ENCODE peak calls at places on chromosomes 11 and 22, in seven cellular contexts. One of them, this sample, is unnamed.

GRCh38 chr11:5591613-5592012 is 4.8 kb upstream of the TRIM6 start:
- DNase-seq in psoas muscle: no peak
- DNase-seq in CD8-positive, alpha-beta T cell: no peak
- DNase-seq in lung: no peak
- DNase-seq in BE2C: no peak
- DNase-seq in GDM1: no peak
- DNase-seq in IMR-90: no peak
- DNase-seq in this sample: no peak

GRCh38 chr11:72617080-72617744 is 57.0 kb downstream of the PDE2A start:
- DNase-seq in psoas muscle: no peak
- DNase-seq in CD8-positive, alpha-beta T cell: no peak
- DNase-seq in lung: no peak
- DNase-seq in BE2C: no peak
- DNase-seq in GDM1: no peak
- DNase-seq in IMR-90: peak; percentile 3
- DNase-seq in this sample: peak; percentile 13

GRCh38 chr11:66987158-66987620 is 12.1 kb downstream of the C11orf86 start:
- DNase-seq in psoas muscle: no peak
- DNase-seq in CD8-positive, alpha-beta T cell: no peak
- DNase-seq in lung: no peak
- DNase-seq in BE2C: peak; percentile 44
- DNase-seq in GDM1: no peak
- DNase-seq in IMR-90: no peak
- DNase-seq in this sample: no peak

GRCh38 chr22:44995715-44996114 is 14.1 kb downstream of the PHF21B start:
- DNase-seq in psoas muscle: no peak
- DNase-seq in CD8-positive, alpha-beta T cell: no peak
- DNase-seq in lung: no peak
- DNase-seq in BE2C: no peak
- DNase-seq in GDM1: no peak
- DNase-seq in IMR-90: no peak
- DNase-seq in this sample: no peak

GRCh38 chr22:40560551-40560950 is 76.0 kb downstream of the MRTFA start:
- DNase-seq in psoas muscle: no peak
- DNase-seq in CD8-positive, alpha-beta T cell: no peak
- DNase-seq in lung: no peak
- DNase-seq in BE2C: no peak
- DNase-seq in GDM1: no peak
- DNase-seq in IMR-90: peak; percentile 65
- DNase-seq in this sample: peak; percentile 39

GRCh38 chr11:10390375-10390774 is 64.7 kb upstream of the AMPD3 start:
- DNase-seq in psoas muscle: no peak
- DNase-seq in CD8-positive, alpha-beta T cell: no peak
- DNase-seq in lung: no peak
- DNase-seq in BE2C: no peak
- DNase-seq in GDM1: no peak
- DNase-seq in IMR-90: no peak
- DNase-seq in this sample: no peak

GRCh38 chr22:18156878-18157713 is 7.1 kb downstream of the USP18 start:
- DNase-seq in psoas muscle: peak; percentile 79
- DNase-seq in CD8-positive, alpha-beta T cell: peak; percentile 33
- DNase-seq in lung: peak; percentile 42
- DNase-seq in BE2C: peak; percentile 75
- DNase-seq in GDM1: no peak
- DNase-seq in IMR-90: peak; percentile 99
- DNase-seq in this sample: peak; percentile 99

GRCh38 chr11:73493838-73494598 is 103.9 kb downstream of the FAM168A start:
- DNase-seq in psoas muscle: no peak
- DNase-seq in CD8-positive, alpha-beta T cell: no peak
- DNase-seq in lung: no peak
- DNase-seq in BE2C: no peak
- DNase-seq in GDM1: no peak
- DNase-seq in IMR-90: peak; percentile 78
- DNase-seq in this sample: peak; percentile 83

GRCh38 chr11:122209619-122210377 is 93.8 kb upstream of the BLID start:
- DNase-seq in psoas muscle: peak; percentile 54
- DNase-seq in CD8-positive, alpha-beta T cell: no peak
- DNase-seq in lung: peak; percentile 59
- DNase-seq in BE2C: peak; percentile 68
- DNase-seq in GDM1: no peak
- DNase-seq in IMR-90: peak; percentile 88
- DNase-seq in this sample: peak; percentile 89

GRCh38 chr22:48498526-48499331 is 1328.9 kb downstream of the BRD1 start:
- DNase-seq in psoas muscle: peak; percentile 23
- DNase-seq in CD8-positive, alpha-beta T cell: no peak
- DNase-seq in lung: no peak
- DNase-seq in BE2C: no peak
- DNase-seq in GDM1: no peak
- DNase-seq in IMR-90: no peak
- DNase-seq in this sample: no peak

GRCh38 chr11:103396237-103396636 is 287.0 kb downstream of the DYNC2H1 start:
- DNase-seq in psoas muscle: no peak
- DNase-seq in CD8-positive, alpha-beta T cell: no peak
- DNase-seq in lung: no peak
- DNase-seq in BE2C: no peak
- DNase-seq in GDM1: no peak
- DNase-seq in IMR-90: peak; percentile 80
- DNase-seq in this sample: no peak

GRCh38 chr11:94134651-94135512 is 6.2 kb downstream of the PANX1 start:
- DNase-seq in psoas muscle: peak; percentile 82
- DNase-seq in CD8-positive, alpha-beta T cell: no peak
- DNase-seq in lung: peak; percentile 44
- DNase-seq in BE2C: peak; percentile 74
- DNase-seq in GDM1: peak; percentile 12
- DNase-seq in IMR-90: peak; percentile 96
- DNase-seq in this sample: peak; percentile 96

GRCh38 chr11:762421-763072 is 14.7 kb downstream of the GATD1 start:
- DNase-seq in psoas muscle: peak; percentile 67
- DNase-seq in CD8-positive, alpha-beta T cell: no peak
- DNase-seq in lung: peak; percentile 56
- DNase-seq in BE2C: no peak
- DNase-seq in GDM1: no peak
- DNase-seq in IMR-90: peak; percentile 74
- DNase-seq in this sample: peak; percentile 96